ENCODE peak calls at places on chromosome 1, in six cellular contexts. U, N, Y, B, Z and J are unnamed samples.

GRCh38 chr1:66445492-66446181 is 88.3 kb upstream of the SGIP1 start:
- DNase-seq in U (no peak), N (no peak), Y (no peak), B (no peak), Z (no peak), J (no peak)

GRCh38 chr1:230067871-230068814 is 1.1 kb downstream of the GALNT2 start:
- DNase-seq in U (no peak), N (no peak), Y (no peak), B (peak), Z (peak), J (peak)

GRCh38 chr1:94778808-94779207 is 41.3 kb upstream of the SLC44A3 start:
- DNase-seq in U (no peak), N (no peak), Y (no peak), B (peak), Z (no peak), J (no peak)

GRCh38 chr1:4016351-4017130 is 116.5 kb upstream of the C1orf174 start:
- DNase-seq in U (peak), N (no peak), Y (no peak), B (no peak), Z (no peak), J (no peak)

GRCh38 chr1:156618853-156619581 is at the start of gene HAPLN2:
- DNase-seq in U (peak), N (no peak), Y (no peak), B (no peak), Z (no peak), J (no peak)

GRCh38 chr1:224828691-224829090 is 100.8 kb upstream of the DNAH14 start:
- DNase-seq in U (no peak), N (peak), Y (no peak), B (no peak), Z (no peak), J (no peak)

GRCh38 chr1:245390975-245391374 is 236.2 kb downstream of the KIF26B start:
- DNase-seq in U (no peak), N (no peak), Y (no peak), B (no peak), Z (no peak), J (no peak)

GRCh38 chr1:178938959-178939317 is 68.1 kb upstream of the ANGPTL1 start:
- DNase-seq in U (no peak), N (peak), Y (no peak), B (no peak), Z (no peak), J (no peak)

GRCh38 chr1:182567629-182568028 is 21.4 kb downstream of the RNASEL start:
- DNase-seq in U (no peak), N (no peak), Y (no peak), B (no peak), Z (no peak), J (no peak)

GRCh38 chr1:221740941-221741363 is 937 bp downstream of the DUSP10 start:
- DNase-seq in U (no peak), N (peak), Y (no peak), B (no peak), Z (peak), J (no peak)

GRCh38 chr1:199173356-199173755 is 534.5 kb downstream of the PTPRC start:
- DNase-seq in U (no peak), N (peak), Y (no peak), B (peak), Z (peak), J (no peak)

GRCh38 chr1:235326719-235327558 is 1.0 kb downstream of the ARID4B start:
- DNase-seq in U (peak), N (no peak), Y (no peak), B (peak), Z (peak), J (peak)

GRCh38 chr1:54803761-54804470 is 2.8 kb upstream of the TTC22 start:
- DNase-seq in U (peak), N (peak), Y (no peak), B (peak), Z (no peak), J (no peak)

GRCh38 chr1:111192643-111193519 is 7.6 kb downstream of the DENND2D start:
- DNase-seq in U (no peak), N (peak), Y (no peak), B (peak), Z (peak), J (no peak)

GRCh38 chr1:39960461-39960958 is 5.6 kb downstream of the MFSD2A start:
- DNase-seq in U (no peak), N (no peak), Y (no peak), B (no peak), Z (no peak), J (no peak)

GRCh38 chr1:14743368-14743767 is 144.9 kb downstream of the KAZN start:
- DNase-seq in U (no peak), N (no peak), Y (no peak), B (no peak), Z (no peak), J (no peak)

GRCh38 chr1:36523850-36524249 is 41.1 kb upstream of the CSF3R start:
- DNase-seq in U (no peak), N (no peak), Y (no peak), B (no peak), Z (no peak), J (no peak)

GRCh38 chr1:119590377-119590776 is 57.7 kb downstream of the ZNF697 start:
- DNase-seq in U (no peak), N (no peak), Y (no peak), B (no peak), Z (no peak), J (no peak)

GRCh38 chr1:53878492-53879105 is 11.0 kb downstream of the YIPF1 start:
- DNase-seq in U (no peak), N (peak), Y (no peak), B (peak), Z (peak), J (peak)

GRCh38 chr1:110262296-110262695 is 52.2 kb downstream of the KCNC4 start:
- DNase-seq in U (no peak), N (no peak), Y (no peak), B (no peak), Z (no peak), J (no peak)

GRCh38 chr1:78171736-78172590 is 126.2 kb downstream of the GIPC2 start:
- DNase-seq in U (no peak), N (peak), Y (no peak), B (peak), Z (no peak), J (no peak)

GRCh38 chr1:78165816-78166215 is 120.0 kb downstream of the GIPC2 start:
- DNase-seq in U (no peak), N (peak), Y (no peak), B (no peak), Z (no peak), J (no peak)

GRCh38 chr1:78168306-78168705 is 122.5 kb downstream of the GIPC2 start:
- DNase-seq in U (no peak), N (peak), Y (no peak), B (no peak), Z (no peak), J (no peak)

GRCh38 chr1:78176448-78176847 is 130.7 kb downstream of the GIPC2 start:
- DNase-seq in U (no peak), N (peak), Y (no peak), B (peak), Z (no peak), J (no peak)

GRCh38 chr1:78170845-78171244 is 125.1 kb downstream of the GIPC2 start:
- DNase-seq in U (no peak), N (no peak), Y (no peak), B (no peak), Z (no peak), J (no peak)
- H2AFZ ChIP-seq in U (no peak), N (no peak), Y (no peak), B (no peak), Z (no peak), J (no peak)

DNA sequence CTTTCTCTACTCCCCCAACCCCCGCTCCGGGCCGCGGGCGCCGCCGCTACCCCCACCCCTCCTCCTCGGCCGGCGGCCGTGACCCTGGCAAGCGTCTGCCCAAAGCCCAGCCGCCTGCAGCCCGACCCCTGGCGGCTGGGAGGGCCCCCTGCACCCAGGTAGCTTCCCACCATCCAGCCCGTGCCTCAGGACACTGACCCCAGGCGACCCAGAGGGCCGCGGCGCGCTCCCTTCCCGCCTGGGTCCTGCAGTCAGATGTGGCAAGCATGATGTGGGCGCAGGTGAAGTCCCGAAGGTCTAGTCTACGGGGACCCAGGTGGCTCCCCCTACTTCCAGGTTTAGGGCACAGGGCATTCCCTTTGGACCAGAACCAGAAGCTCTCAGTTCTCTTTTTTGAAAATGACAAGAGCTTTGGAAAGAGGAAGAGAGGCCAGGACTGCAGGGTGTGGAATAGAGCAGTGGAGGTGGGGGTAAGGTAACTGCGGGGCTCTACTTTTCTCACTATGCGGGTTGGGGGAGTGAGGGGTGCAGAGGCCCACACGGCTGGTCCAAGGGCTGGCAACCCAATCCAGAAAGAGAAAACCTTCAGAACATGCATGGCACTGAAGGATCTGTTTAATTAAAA is at the start of gene DENND4B:
- DNase-seq in U (peak), N (peak), Y (no peak), B (peak), Z (peak), J (peak)
- H3K23ac ChIP-seq in U (no peak), N (peak), Y (no peak), B (peak), Z (no peak), J (peak)

GRCh38 chr1:244155661-244156060 is 104.6 kb downstream of the ZBTB18 start:
- DNase-seq in U (no peak), N (no peak), Y (no peak), B (no peak), Z (no peak), J (no peak)
- H2AFZ ChIP-seq in U (no peak), N (no peak), Y (no peak), B (no peak), Z (no peak), J (no peak)

GRCh38 chr1:38046884-38047602 is 450 bp upstream of the POU3F1 start:
- DNase-seq in U (peak), N (peak), Y (no peak), B (peak), Z (peak), J (peak)
- H3K23ac ChIP-seq in U (no peak), N (no peak), Y (no peak), B (peak), Z (no peak), J (peak)

GRCh38 chr1:109192433-109192832 is 21.3 kb upstream of the SARS1 start:
- DNase-seq in U (no peak), N (no peak), Y (no peak), B (no peak), Z (no peak), J (no peak)
- H2AFZ ChIP-seq in U (no peak), N (peak), Y (no peak), B (no peak), Z (no peak), J (no peak)

GRCh38 chr1:29970747-29971325 is 734.5 kb downstream of the PTPRU start:
- DNase-seq in U (no peak), N (no peak), Y (no peak), B (no peak), Z (no peak), J (no peak)
- H3K23ac ChIP-seq in U (no peak), N (no peak), Y (no peak), B (no peak), Z (no peak), J (no peak)

DNA sequence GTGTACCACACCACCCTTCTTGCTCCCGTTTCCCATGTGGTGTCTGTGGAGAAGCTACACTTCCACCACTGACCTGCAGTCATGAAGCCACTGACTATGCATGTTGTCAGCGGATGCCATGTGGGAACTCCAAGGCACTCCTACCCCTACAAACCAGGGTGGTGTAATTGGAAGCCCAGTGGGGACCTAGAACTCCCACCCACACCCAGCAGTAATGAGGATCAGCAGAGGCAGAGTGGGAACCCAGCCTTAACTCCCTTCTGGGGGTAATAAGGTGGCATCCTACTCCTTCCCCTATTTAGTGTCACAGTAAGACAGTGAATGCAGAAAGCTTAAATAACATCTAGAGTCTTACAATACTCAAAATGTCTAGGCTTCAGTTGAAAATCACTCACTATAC is 78.4 kb downstream of the SPATA46 start:
- DNase-seq in U (no peak), N (no peak), Y (no peak), B (no peak), Z (no peak), J (no peak)
- H2AFZ ChIP-seq in U (no peak), N (no peak), Y (no peak), B (no peak), Z (no peak), J (no peak)

GRCh38 chr1:226736908-226737818 is 1.9 kb downstream of the ITPKB start:
- DNase-seq in U (peak), N (peak), Y (no peak), B (peak), Z (peak), J (peak)
- H3K23ac ChIP-seq in U (no peak), N (no peak), Y (no peak), B (peak), Z (no peak), J (peak)